ENCODE peak calls at places on chromosomes 16 and 17, in six cellular contexts. Y, U, N, C, P and Q are unnamed samples.

GRCh38 chr16:13909872-13910303 is 10.1 kb upstream of the ERCC4 start:
- DNase-seq in Y (no peak), U (peak), N (no peak), C (no peak), P (no peak), Q (no peak)

GRCh38 chr17:63976702-63977101 is 4.0 kb upstream of the SCN4A start:
- DNase-seq in Y (no peak), U (no peak), N (no peak), C (no peak), P (no peak), Q (no peak)

GRCh38 chr17:73360961-73361761 is 49.4 kb upstream of the CDC42EP4 start:
- DNase-seq in Y (peak), U (no peak), N (no peak), C (no peak), P (no peak), Q (no peak)

GRCh38 chr16:4172070-4172469 is 55.8 kb upstream of the ADCY9 start:
- DNase-seq in Y (no peak), U (no peak), N (no peak), C (no peak), P (no peak), Q (no peak)

GRCh38 chr17:19379306-19380075 is 1.2 kb downstream of the MAPK7 start:
- DNase-seq in Y (no peak), U (no peak), N (no peak), C (no peak), P (no peak), Q (no peak)

GRCh38 chr17:70882504-70882903 is 713.2 kb downstream of the KCNJ2 start:
- DNase-seq in Y (no peak), U (no peak), N (no peak), C (no peak), P (no peak), Q (no peak)

GRCh38 chr17:61000911-61001310 is 323.3 kb downstream of the BCAS3 start:
- DNase-seq in Y (no peak), U (no peak), N (no peak), C (no peak), P (no peak), Q (no peak)

GRCh38 chr17:32483451-32484019 is 3.3 kb upstream of the CDK5R1 start:
- DNase-seq in Y (peak), U (peak), N (peak), C (peak), P (no peak), Q (peak)

GRCh38 chr16:55116165-55116894 is 185.7 kb downstream of the IRX5 start:
- DNase-seq in Y (no peak), U (no peak), N (no peak), C (no peak), P (no peak), Q (no peak)

GRCh38 chr17:29565643-29566472 is 979 bp downstream of the ABHD15 start:
- DNase-seq in Y (no peak), U (no peak), N (peak), C (no peak), P (peak), Q (no peak)

GRCh38 chr17:33512113-33512512 is 219.0 kb upstream of the ASIC2 start:
- DNase-seq in Y (no peak), U (no peak), N (no peak), C (no peak), P (no peak), Q (no peak)

GRCh38 chr17:7837375-7838290 is 3.6 kb downstream of the KDM6B start:
- DNase-seq in Y (no peak), U (no peak), N (no peak), C (peak), P (no peak), Q (no peak)

GRCh38 chr17:67573987-67574657 is 143.6 kb upstream of the NOL11 start:
- DNase-seq in Y (no peak), U (no peak), N (no peak), C (no peak), P (no peak), Q (no peak)

GRCh38 chr17:62601438-62601837 is 26.0 kb upstream of the MRC2 start:
- DNase-seq in Y (no peak), U (no peak), N (no peak), C (no peak), P (no peak), Q (no peak)

GRCh38 chr17:78557598-78558039 is 19.6 kb downstream of the DNAH17 start:
- DNase-seq in Y (no peak), U (no peak), N (no peak), C (no peak), P (no peak), Q (no peak)